ENCODE peak calls at places on chromosome 12, in eight cellular contexts. C is activated T-helper 9 cell treated with anti-CD3 and anti-CD28 coated beads, Interleukin-2, amount 50 U/mL, for 16 hours; Q is Calu3; F is pancreas; M is Caki2; Y is midbrain; S is LoVo; L is type B pancreatic cell. D is an unnamed sample.

GRCh38 chr12:102300824-102301461 is 103.3 kb upstream of the PMCH start:
- DNase-seq in C (no peak), Q (peak), F (no peak), M (peak), Y (no peak), S (peak), L (no peak), D (peak)

GRCh38 chr12:51132693-51133092 is 40.2 kb downstream of the TFCP2 start:
- DNase-seq in C (no peak), Q (no peak), F (no peak), M (no peak), Y (no peak), S (no peak), L (no peak), D (no peak)

GRCh38 chr12:92930421-92930820 is 1.3 kb upstream of the EEA1 start:
- DNase-seq in C (no peak), Q (no peak), F (no peak), M (no peak), Y (no peak), S (no peak), L (no peak), D (no peak)

GRCh38 chr12:18090093-18090492 is at the start of gene RERGL:
- DNase-seq in C (no peak), Q (no peak), F (no peak), M (no peak), Y (no peak), S (no peak), L (no peak), D (no peak)

GRCh38 chr12:2354151-2354991 is 301.6 kb downstream of the CACNA1C start:
- DNase-seq in C (no peak), Q (no peak), F (no peak), M (no peak), Y (no peak), S (no peak), L (no peak), D (no peak)

GRCh38 chr12:47828008-47828966 is 8.6 kb upstream of the HDAC7 start:
- DNase-seq in C (no peak), Q (no peak), F (no peak), M (no peak), Y (no peak), S (no peak), L (no peak), D (no peak)

GRCh38 chr12:6110006-6110405 is 14.5 kb downstream of the VWF start:
- DNase-seq in C (no peak), Q (no peak), F (no peak), M (no peak), Y (no peak), S (peak), L (no peak), D (no peak)

GRCh38 chr12:49983892-49984291 is 11.1 kb downstream of the AQP6 start:
- DNase-seq in C (no peak), Q (no peak), F (no peak), M (no peak), Y (no peak), S (no peak), L (no peak), D (peak)

GRCh38 chr12:32891526-32891925 is 5.1 kb downstream of the PKP2 start:
- DNase-seq in C (no peak), Q (no peak), F (no peak), M (no peak), Y (no peak), S (no peak), L (no peak), D (no peak)

GRCh38 chr12:107570721-107571120 is 114.9 kb upstream of the PWP1 start:
- DNase-seq in C (no peak), Q (no peak), F (no peak), M (no peak), Y (no peak), S (no peak), L (no peak), D (no peak)

GRCh38 chr12:108679282-108679681 is 45.6 kb upstream of the SELPLG start:
- DNase-seq in C (no peak), Q (no peak), F (no peak), M (no peak), Y (no peak), S (no peak), L (no peak), D (no peak)

GRCh38 chr12:402127-402456 is 648 bp downstream of the CCDC77 start:
- DNase-seq in C (no peak), Q (peak), F (no peak), M (peak), Y (no peak), S (peak), L (no peak), D (no peak)

GRCh38 chr12:119259483-119259882 is 75.0 kb upstream of the CCDC60 start:
- DNase-seq in C (no peak), Q (no peak), F (no peak), M (peak), Y (no peak), S (no peak), L (no peak), D (no peak)

GRCh38 chr12:2068638-2069037 is 15.9 kb downstream of the CACNA1C start:
- DNase-seq in C (no peak), Q (no peak), F (no peak), M (no peak), Y (no peak), S (no peak), L (no peak), D (no peak)

GRCh38 chr12:111756196-111756595 is 10.5 kb upstream of the ALDH2 start:
- DNase-seq in C (no peak), Q (no peak), F (peak), M (no peak), Y (no peak), S (no peak), L (no peak), D (no peak)

D was measured in mucosa of descending colon.